ENCODE peak calls at places on chromosome 17, in seven cellular contexts. O is neuronal stem cell, I is IMR-90, B is mesenchymal stem cell, S is H1, J is mesendoderm, N is trophoblast cell. E is an unnamed sample.

GRCh38 chr17:46788796-46789195 is 29.7 kb downstream of the WNT3 start:
- DNase-seq in O (no peak), S (no peak), J (no peak), B (no peak), N (no peak), I (no peak), E (no peak)

GRCh38 chr17:2828396-2829038 is 32.3 kb downstream of the RAP1GAP2 start:
- DNase-seq in O (peak), J (peak), N (peak), I (peak), S (peak), B (peak), E (peak)

GRCh38 chr17:17508641-17509591 is 12.7 kb upstream of the RASD1 start:
- DNase-seq in O (no peak), N (no peak), S (no peak), B (no peak), J (no peak), I (no peak), E (no peak)

GRCh38 chr17:61440697-61441096 is 11.5 kb upstream of the TBX4 start:
- DNase-seq in O (no peak), S (no peak), J (no peak), N (no peak), B (no peak), I (no peak), E (no peak)

GRCh38 chr17:19024101-19025078 is 19.8 kb upstream of the FAM83G start:
- DNase-seq in J (peak), O (no peak), B (no peak), I (peak), N (no peak), S (no peak), E (no peak)

GRCh38 chr17:18859256-18859655 is 1.3 kb downstream of the PRPSAP2 start:
- DNase-seq in I (peak), N (no peak), B (peak), J (peak), O (no peak), S (peak), E (no peak)

GRCh38 chr17:15914400-15915165 is 30.3 kb upstream of the ADORA2B start:
- DNase-seq in B (peak), J (peak), I (peak), S (no peak), O (no peak), N (peak), E (no peak)

GRCh38 chr17:66432558-66432957 is 130.1 kb downstream of the PRKCA start:
- DNase-seq in I (no peak), B (no peak), O (no peak), S (no peak), N (no peak), J (no peak), E (no peak)

GRCh38 chr17:38591759-38592241 is 14.0 kb downstream of the SRCIN1 start:
- DNase-seq in O (no peak), I (no peak), N (no peak), B (no peak), S (no peak), J (no peak), E (no peak)

GRCh38 chr17:63446981-63447687 is 1.0 kb upstream of the CYB561 start:
- DNase-seq in I (no peak), B (no peak), J (peak), N (no peak), O (no peak), S (peak), E (peak)

GRCh38 chr17:45948881-45949624 is 50.0 kb upstream of the STH start:
- DNase-seq in I (peak), J (peak), B (peak), N (peak), S (peak), O (peak), E (peak)

GRCh38 chr17:29074488-29074887 is 31.5 kb downstream of the PIPOX start:
- DNase-seq in I (no peak), B (no peak), O (no peak), N (no peak), J (no peak), S (no peak), E (no peak)
- H2AK5ac ChIP-seq in I (no peak), B (no peak), O (no peak), N (no peak), J (no peak), S (no peak), E (no peak)

DNA sequence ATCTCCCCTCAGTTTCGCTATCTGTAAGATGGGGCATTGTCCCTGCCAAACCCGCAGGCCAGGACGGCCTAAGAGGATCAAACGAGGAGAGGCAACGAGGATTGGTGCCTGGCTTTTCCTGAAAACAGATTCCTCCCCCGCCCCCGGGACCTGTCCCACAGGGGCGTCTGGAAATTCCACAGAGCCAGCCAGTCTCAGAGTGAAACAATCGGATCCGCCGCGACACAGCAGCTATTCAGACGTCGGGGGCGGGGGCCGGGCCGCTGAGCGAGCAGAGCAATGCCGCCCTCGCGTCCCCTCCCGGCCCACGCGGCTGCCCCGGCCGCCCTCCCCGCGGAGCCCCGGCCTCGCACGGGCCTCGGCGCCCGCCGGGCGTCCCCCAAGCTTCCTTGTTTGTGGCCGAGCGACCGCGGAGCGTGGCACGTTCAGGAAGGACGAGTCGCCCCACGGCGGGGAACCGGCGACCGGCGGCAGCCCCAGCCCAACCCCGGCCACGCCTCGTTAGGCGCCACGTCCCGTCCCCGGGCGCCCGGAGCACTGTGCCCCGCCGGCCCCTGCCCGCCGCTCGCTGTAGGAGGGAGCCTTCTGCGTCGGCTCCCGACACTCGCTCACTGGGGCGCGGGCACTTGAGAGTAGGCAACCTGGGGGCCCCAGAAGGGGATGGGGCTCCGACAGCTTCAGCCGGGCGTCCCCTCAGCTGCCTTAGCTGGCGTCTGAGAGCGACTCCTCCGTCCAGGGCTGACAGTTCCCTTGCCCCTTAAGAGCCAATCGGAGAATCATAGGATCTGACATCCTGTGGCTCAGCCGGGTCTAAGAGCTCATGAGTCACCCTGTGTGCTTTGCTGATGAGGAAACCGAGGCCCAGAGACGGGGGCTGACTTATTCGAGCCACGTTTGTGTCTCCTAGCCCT is 29.7 kb upstream of the PHOSPHO1 start:
- DNase-seq in N (peak), O (peak), J (peak), S (peak), I (peak), B (peak), E (peak)
- H3K27ac ChIP-seq in N (peak), O (no peak), J (no peak), S (no peak), I (peak), B (peak), E (no peak)

GRCh38 chr17:28338056-28338768 is 2.7 kb downstream of the TNFAIP1 start:
- DNase-seq in N (no peak), B (peak), I (peak), S (no peak), O (no peak), J (peak), E (no peak)
- H2BK120ac ChIP-seq in N (no peak), B (peak), I (peak), S (no peak), O (no peak), J (no peak), E (no peak)

GRCh38 chr17:33090806-33091205 is 99.2 kb downstream of the SPACA3 start:
- DNase-seq in N (no peak), S (no peak), I (no peak), O (no peak), B (no peak), J (no peak), E (no peak)
- H2AK5ac ChIP-seq in N (no peak), S (no peak), I (no peak), O (no peak), B (no peak), J (no peak), E (no peak)

GRCh38 chr17:43529977-43530302 is 16.2 kb downstream of the ETV4 start:
- DNase-seq in S (no peak), I (no peak), O (no peak), B (no peak), N (no peak), J (no peak), E (no peak)

GRCh38 chr17:43528319-43528987 is 17.7 kb downstream of the ETV4 start:
- DNase-seq in O (no peak), N (peak), I (no peak), J (no peak), B (no peak), S (no peak), E (no peak)

GRCh38 chr17:43531082-43531378 is 15.1 kb downstream of the ETV4 start:
- DNase-seq in B (no peak), S (no peak), O (no peak), N (no peak), J (no peak), I (no peak), E (no peak)

GRCh38 chr17:43530303-43531081 is 15.6 kb downstream of the ETV4 start:
- DNase-seq in N (peak), B (peak), J (peak), I (peak), O (peak), S (peak), E (peak)

DNA sequence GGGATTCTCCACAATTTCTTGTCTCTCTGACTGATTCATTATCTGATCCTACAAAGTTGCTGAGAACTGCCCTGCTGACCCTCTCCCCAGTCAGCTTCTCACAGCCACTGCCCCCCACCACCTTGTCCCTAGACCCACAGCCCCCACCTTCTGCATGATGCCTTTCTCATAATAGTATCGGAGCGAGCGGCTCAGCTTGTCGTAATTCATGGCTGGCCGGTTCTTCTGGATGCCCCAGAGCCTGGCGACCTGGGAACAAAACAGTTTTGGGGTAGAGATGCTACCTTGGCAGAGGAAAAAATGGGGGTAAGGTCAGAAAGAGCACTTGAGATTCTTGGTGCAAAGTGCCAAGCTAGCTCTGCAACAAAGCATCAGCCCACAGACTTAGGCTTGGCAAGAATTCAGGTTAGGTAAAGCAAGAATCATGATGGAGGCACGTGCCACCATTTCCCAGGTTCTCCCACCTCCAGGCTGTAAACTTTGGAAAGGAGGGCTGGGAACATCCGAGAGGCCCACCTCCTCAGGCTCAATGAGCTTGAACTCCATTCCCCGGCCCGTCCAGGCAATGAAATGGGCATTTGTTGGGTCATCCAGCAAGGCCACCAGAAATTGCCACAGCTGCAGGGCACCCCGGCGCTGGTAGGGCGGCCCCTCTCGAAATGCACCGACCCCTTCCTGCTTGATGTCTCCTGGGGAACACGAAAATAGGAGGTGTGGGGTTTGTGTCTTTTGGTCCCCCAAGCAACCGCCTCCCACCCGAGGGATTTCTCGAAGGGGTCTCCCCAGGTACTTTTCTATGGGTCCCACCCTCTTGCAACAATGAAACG is 16.9 kb downstream of the ETV4 start:
- DNase-seq in N (peak), J (no peak), B (no peak), S (no peak), O (no peak), I (no peak), E (no peak)
- H3K27ac ChIP-seq in N (peak), J (peak), B (peak), S (no peak), O (no peak), I (peak), E (no peak)

GRCh38 chr17:36485805-36486203 is 677 bp upstream of the ZNHIT3 start:
- DNase-seq in S (no peak), N (no peak), I (no peak), O (no peak), B (no peak), J (peak), E (no peak)

GRCh38 chr17:36485027-36485426 is 1.5 kb upstream of the ZNHIT3 start:
- DNase-seq in N (no peak), J (no peak), I (no peak), S (no peak), O (no peak), B (no peak), E (no peak)

GRCh38 chr17:36481829-36482228 is 4.7 kb upstream of the ZNHIT3 start:
- DNase-seq in B (no peak), I (no peak), J (no peak), S (no peak), O (no peak), N (no peak), E (no peak)

GRCh38 chr17:36482611-36483504 is 3.6 kb upstream of the ZNHIT3 start:
- DNase-seq in J (peak), N (peak), B (peak), S (peak), O (peak), I (peak), E (peak)

GRCh38 chr17:36486204-36487194 is at the start of gene ZNHIT3:
- DNase-seq in N (peak), B (peak), I (peak), O (peak), J (peak), S (peak), E (peak)
- H2BK120ac ChIP-seq in N (peak), B (no peak), I (no peak), O (no peak), J (no peak), S (no peak), E (no peak)